ENCODE peak calls at places on chromosomes 7 and 10, in six cellular contexts. F, S, H, A, J and U are unnamed samples.
A peak's percentile ranks its signal among the peaks of the same experiment; 100 is the strongest.

GRCh38 chr7:49483142-49483541 is 290.3 kb upstream of the VWC2 start:
- DNase-seq in F (peak; percentile 50), S (no peak), H (no peak), A (no peak), J (no peak), U (no peak)

GRCh38 chr7:157674715-157675426 is 338.1 kb downstream of the DNAJB6 start:
- DNase-seq in F (no peak), S (no peak), H (no peak), A (no peak), J (no peak), U (no peak)

GRCh38 chr10:33133557-33133956 is 175.5 kb upstream of the ITGB1 start:
- DNase-seq in F (no peak), S (no peak), H (no peak), A (no peak), J (no peak), U (no peak)

GRCh38 chr10:125171402-125172316 is 11.3 kb upstream of the CTBP2 start:
- DNase-seq in F (no peak), S (no peak), H (peak; percentile 30), A (no peak), J (no peak), U (no peak)

GRCh38 chr10:3806603-3807002 is 21.6 kb upstream of the KLF6 start:
- DNase-seq in F (peak; percentile 98), S (no peak), H (no peak), A (peak; percentile 64), J (no peak), U (no peak)

GRCh38 chr10:124935946-124936345 is 6.0 kb upstream of the ZRANB1 start:
- DNase-seq in F (peak; percentile 45), S (no peak), H (no peak), A (no peak), J (no peak), U (no peak)

GRCh38 chr10:25877296-25877695 is 56.7 kb upstream of the MYO3A start:
- DNase-seq in F (no peak), S (no peak), H (no peak), A (no peak), J (no peak), U (no peak)

GRCh38 chr10:130398090-130398994 is 262.2 kb downstream of the GLRX3 start:
- DNase-seq in F (no peak), S (no peak), H (peak; percentile 21), A (no peak), J (no peak), U (no peak)

GRCh38 chr7:130891254-130892094 is 157.5 kb upstream of the KLF14 start:
- DNase-seq in F (peak; percentile 92), S (no peak), H (peak; percentile 60), A (peak; percentile 92), J (no peak), U (peak; percentile 92)

GRCh38 chr7:28890137-28890536 is 68.0 kb downstream of the TRIL start:
- DNase-seq in F (peak; percentile 43), S (no peak), H (no peak), A (no peak), J (no peak), U (no peak)

GRCh38 chr10:113094114-113094486 is 144.1 kb downstream of the TCF7L2 start:
- DNase-seq in F (no peak), S (no peak), H (no peak), A (no peak), J (peak; percentile 38), U (no peak)

GRCh38 chr10:30493609-30494530 is 59.9 kb downstream of the MAP3K8 start:
- DNase-seq in F (peak; percentile 66), S (no peak), H (no peak), A (peak; percentile 20), J (peak; percentile 64), U (peak; percentile 21)

GRCh38 chr10:131706952-131707351 is 193.9 kb upstream of the PPP2R2D start:
- DNase-seq in F (no peak), S (no peak), H (peak; percentile 7), A (no peak), J (no peak), U (no peak)

GRCh38 chr7:16428672-16429071 is 7.3 kb upstream of the CRPPA start:
- DNase-seq in F (no peak), S (no peak), H (no peak), A (peak; percentile 14), J (no peak), U (no peak)

GRCh38 chr7:34900891-34901493 is 136.3 kb downstream of the DPY19L1 start:
- DNase-seq in F (no peak), S (no peak), H (no peak), A (no peak), J (no peak), U (no peak)

GRCh38 chr7:131745645-131746248 is 189.3 kb upstream of the PODXL start:
- DNase-seq in F (peak; percentile 33), S (no peak), H (no peak), A (no peak), J (no peak), U (peak; percentile 12)

GRCh38 chr10:6098156-6098555 is 9.3 kb downstream of the RBM17 start:
- DNase-seq in F (no peak), S (no peak), H (no peak), A (no peak), J (no peak), U (no peak)

GRCh38 chr7:37289781-37290180 is 158.9 kb downstream of the ELMO1 start:
- DNase-seq in F (no peak), S (no peak), H (no peak), A (no peak), J (no peak), U (no peak)

GRCh38 chr7:29194594-29195417 is at the start of gene CHN2:
- DNase-seq in F (peak; percentile 52), S (peak; percentile 75), H (peak; percentile 80), A (no peak), J (no peak), U (no peak)

GRCh38 chr10:63901228-63901627 is 380.0 kb downstream of the REEP3 start:
- DNase-seq in F (no peak), S (no peak), H (no peak), A (no peak), J (no peak), U (no peak)

GRCh38 chr10:53864850-53865249 is 936.2 kb downstream of the PCDH15 start:
- DNase-seq in F (no peak), S (no peak), H (no peak), A (no peak), J (no peak), U (no peak)

GRCh38 chr7:96718107-96719003 is 8.7 kb upstream of the SEM1 start:
- DNase-seq in F (no peak), S (no peak), H (no peak), A (no peak), J (no peak), U (no peak)

GRCh38 chr10:43861966-43862751 is 213.5 kb upstream of the ZNF32 start:
- DNase-seq in F (peak; percentile 90), S (no peak), H (no peak), A (peak; percentile 98), J (no peak), U (peak; percentile 96)

GRCh38 chr7:128039487-128040099 is 8.4 kb upstream of the LRRC4 start:
- DNase-seq in F (no peak), S (no peak), H (no peak), A (no peak), J (no peak), U (no peak)

GRCh38 chr10:127275793-127276415 is 79.5 kb upstream of the INSYN2A start:
- DNase-seq in F (no peak), S (no peak), H (no peak), A (no peak), J (no peak), U (no peak)

GRCh38 chr10:60816624-60817023 is 38.3 kb downstream of the CDK1 start:
- DNase-seq in F (peak; percentile 74), S (no peak), H (no peak), A (peak; percentile 63), J (peak; percentile 12), U (peak; percentile 85)

GRCh38 chr7:379456-380225 is 89.7 kb downstream of the FOXL3 start:
- DNase-seq in F (peak; percentile 14), S (peak; percentile 49), H (peak; percentile 64), A (no peak), J (no peak), U (no peak)

GRCh38 chr7:90119178-90119971 is 34.9 kb upstream of the STEAP1 start:
- DNase-seq in F (peak; percentile 38), S (no peak), H (peak; percentile 65), A (no peak), J (no peak), U (no peak)

GRCh38 chr10:84548869-84549268 is 220.5 kb downstream of the CCSER2 start:
- DNase-seq in F (no peak), S (no peak), H (no peak), A (no peak), J (no peak), U (no peak)

GRCh38 chr10:14603539-14604102 is 171.1 kb downstream of the FAM107B start:
- DNase-seq in F (no peak), S (no peak), H (peak; percentile 77), A (no peak), J (no peak), U (no peak)

GRCh38 chr7:30722671-30723070 is 29.3 kb upstream of the INMT start:
- DNase-seq in F (no peak), S (no peak), H (no peak), A (no peak), J (no peak), U (no peak)

GRCh38 chr10:60517805-60518204 is 128.1 kb upstream of the ANK3 start:
- DNase-seq in F (peak; percentile 16), S (no peak), H (no peak), A (no peak), J (no peak), U (no peak)

GRCh38 chr7:83876593-83876992 is 227.7 kb upstream of the SEMA3E start:
- DNase-seq in F (peak; percentile 19), S (no peak), H (no peak), A (peak; percentile 87), J (no peak), U (peak; percentile 15)

GRCh38 chr7:44103566-44103940 is 592 bp upstream of the AEBP1 start:
- DNase-seq in F (no peak), S (no peak), H (peak; percentile 61), A (no peak), J (no peak), U (no peak)

GRCh38 chr10:70087641-70088040 is 35.0 kb downstream of the MACROH2A2 start:
- DNase-seq in F (no peak), S (no peak), H (no peak), A (no peak), J (no peak), U (no peak)

GRCh38 chr10:61465807-61466425 is 12.7 kb upstream of the TMEM26 start:
- DNase-seq in F (no peak), S (no peak), H (no peak), A (no peak), J (no peak), U (no peak)